ENCODE peak calls at places on chromosomes 1 and 21, in ten cellular contexts. E is ACHN; X is NCI-H446 treated with DMSO at 0.1 percent for 48 hours; Z is occipital lobe; M is AG20443; Y is stimulated activated CD8-positive, alpha-beta memory T cell treated with anti-CD3 and anti-CD28 coated beads, Interleukin-15, amount 100 ng/mL, for 1 hour; W is NCI-H1105; K is stomach; S is GM10248; P is tibial nerve. R is an unnamed sample.

GRCh38 chr21:45747233-45747766 is 103.8 kb downstream of the PCBP3 start:
- DNase-seq in E (no peak), X (no peak), Z (no peak), M (no peak), Y (no peak), W (peak; percentile 61), K (no peak), S (no peak), P (no peak), R (no peak)

GRCh38 chr1:19015476-19015875 is 59.0 kb upstream of the IFFO2 start:
- DNase-seq in E (no peak), X (no peak), Z (no peak), M (no peak), Y (no peak), W (no peak), K (no peak), S (no peak), P (no peak), R (no peak)

GRCh38 chr1:183733610-183734219 is 71.2 kb upstream of the RGL1 start:
- DNase-seq in E (no peak), X (peak; percentile 64), Z (no peak), M (no peak), Y (no peak), W (no peak), K (no peak), S (no peak), P (no peak), R (no peak)

GRCh38 chr21:37732927-37733326 is 183.3 kb downstream of the KCNJ6 start:
- DNase-seq in E (no peak), X (no peak), Z (no peak), M (no peak), Y (no peak), W (no peak), K (no peak), S (no peak), P (no peak), R (no peak)

GRCh38 chr1:219528633-219529032 is 84.3 kb downstream of the ZC3H11B start:
- DNase-seq in E (no peak), X (no peak), Z (no peak), M (no peak), Y (no peak), W (no peak), K (no peak), S (no peak), P (no peak), R (no peak)

GRCh38 chr1:8661185-8662110 is 156.0 kb downstream of the RERE start:
- DNase-seq in E (peak; percentile 82), X (peak; percentile 58), Z (no peak), M (peak; percentile 32), Y (no peak), W (no peak), K (no peak), S (peak; percentile 35), P (peak; percentile 41), R (peak; percentile 63)

GRCh38 chr1:46218443-46218842 is 15.3 kb downstream of the LURAP1 start:
- DNase-seq in E (no peak), X (no peak), Z (no peak), M (no peak), Y (no peak), W (peak; percentile 91), K (no peak), S (no peak), P (no peak), R (no peak)

GRCh38 chr1:181802466-181802865 is 259.0 kb downstream of the ZNF648 start:
- DNase-seq in E (no peak), X (no peak), Z (no peak), M (no peak), Y (no peak), W (no peak), K (no peak), S (no peak), P (no peak), R (no peak)

GRCh38 chr1:199914546-199914945 is 113.0 kb upstream of the NR5A2 start:
- DNase-seq in E (no peak), X (no peak), Z (no peak), M (no peak), Y (no peak), W (no peak), K (no peak), S (no peak), P (no peak), R (no peak)

GRCh38 chr1:45479039-45479748 is 11.8 kb downstream of the TESK2 start:
- DNase-seq in E (no peak), X (no peak), Z (no peak), M (no peak), Y (no peak), W (no peak), K (no peak), S (no peak), P (no peak), R (no peak)

GRCh38 chr1:108829498-108829916 is 27.4 kb downstream of the AKNAD1 start:
- DNase-seq in E (no peak), X (no peak), Z (no peak), M (no peak), Y (no peak), W (no peak), K (no peak), S (no peak), P (no peak), R (no peak)

GRCh38 chr1:29332204-29332603 is 95.9 kb downstream of the PTPRU start:
- DNase-seq in E (peak; percentile 33), X (no peak), Z (no peak), M (no peak), Y (no peak), W (no peak), K (no peak), S (no peak), P (peak; percentile 34), R (no peak)

GRCh38 chr1:205496661-205497060 is 7.8 kb upstream of the CDK18 start:
- DNase-seq in E (no peak), X (no peak), Z (no peak), M (no peak), Y (no peak), W (no peak), K (no peak), S (no peak), P (no peak), R (no peak)

GRCh38 chr1:56585985-56586384 is 6.6 kb upstream of the PLPP3 start:
- DNase-seq in E (no peak), X (peak; percentile 6), Z (no peak), M (no peak), Y (no peak), W (no peak), K (no peak), S (no peak), P (no peak), R (no peak)

GRCh38 chr1:51048021-51048420 is 54.0 kb upstream of the C1orf185 start:
- DNase-seq in E (no peak), X (no peak), Z (no peak), M (no peak), Y (no peak), W (no peak), K (no peak), S (no peak), P (no peak), R (no peak)

GRCh38 chr1:65002508-65003315 is 36.4 kb upstream of the JAK1 start:
- DNase-seq in E (peak; percentile 77), X (no peak), Z (peak; percentile 75), M (peak; percentile 93), Y (peak; percentile 38), W (peak; percentile 43), K (peak; percentile 77), S (peak; percentile 66), P (peak; percentile 93), R (peak; percentile 31)

GRCh38 chr1:48869116-48869893 is 92.6 kb upstream of the BEND5 start:
- DNase-seq in E (no peak), X (peak; percentile 18), Z (no peak), M (peak; percentile 30), Y (no peak), W (no peak), K (no peak), S (no peak), P (no peak), R (no peak)

GRCh38 chr1:44505210-44505993 is 100.3 kb downstream of the RNF220 start:
- DNase-seq in E (no peak), X (no peak), Z (no peak), M (no peak), Y (no peak), W (no peak), K (peak; percentile 64), S (no peak), P (no peak), R (no peak)

GRCh38 chr1:154328318-154329151 is 3.2 kb downstream of the ATP8B2 start:
- DNase-seq in E (peak; percentile 79), X (no peak), Z (peak; percentile 84), M (peak; percentile 92), Y (peak; percentile 66), W (peak; percentile 76), K (peak; percentile 84), S (peak; percentile 85), P (peak; percentile 74), R (no peak)

GRCh38 chr1:22168412-22168973 is 25.6 kb upstream of the WNT4 start:
- DNase-seq in E (no peak), X (no peak), Z (no peak), M (no peak), Y (no peak), W (no peak), K (no peak), S (no peak), P (no peak), R (no peak)

GRCh38 chr1:45321444-45321843 is 5.3 kb upstream of the HPDL start:
- DNase-seq in E (no peak), X (no peak), Z (no peak), M (no peak), Y (no peak), W (no peak), K (no peak), S (no peak), P (no peak), R (no peak)

GRCh38 chr1:8815582-8816285 is 1.7 kb downstream of the RERE start:
- DNase-seq in E (peak; percentile 13), X (no peak), Z (peak; percentile 56), M (no peak), Y (no peak), W (peak; percentile 8), K (peak; percentile 16), S (no peak), P (no peak), R (no peak)

GRCh38 chr1:180235502-180236239 is 5.6 kb downstream of the LHX4 start:
- DNase-seq in E (no peak), X (no peak), Z (no peak), M (no peak), Y (no peak), W (no peak), K (no peak), S (no peak), P (no peak), R (no peak)

GRCh38 chr1:59857679-59858354 is 43.1 kb downstream of the HOOK1 start:
- DNase-seq in E (no peak), X (no peak), Z (no peak), M (no peak), Y (no peak), W (no peak), K (no peak), S (no peak), P (no peak), R (no peak)

GRCh38 chr1:84712288-84712874 is 22.1 kb upstream of the SSX2IP start:
- DNase-seq in E (no peak), X (peak; percentile 52), Z (no peak), M (peak; percentile 48), Y (no peak), W (no peak), K (no peak), S (no peak), P (no peak), R (no peak)

GRCh38 chr1:42943166-42943565 is 15.5 kb downstream of the SLC2A1 start:
- DNase-seq in E (no peak), X (no peak), Z (no peak), M (no peak), Y (no peak), W (no peak), K (peak; percentile 91), S (no peak), P (no peak), R (no peak)

GRCh38 chr1:216207154-216207553 is 216.1 kb downstream of the USH2A start:
- DNase-seq in E (no peak), X (no peak), Z (no peak), M (no peak), Y (no peak), W (no peak), K (no peak), S (no peak), P (no peak), R (no peak)

GRCh38 chr1:178530037-178530402 is 17.1 kb downstream of the TEX35 start:
- DNase-seq in E (peak; percentile 88), X (no peak), Z (no peak), M (peak; percentile 90), Y (no peak), W (no peak), K (no peak), S (no peak), P (no peak), R (no peak)

R was measured in BJ.